ENCODE peak calls at places on chromosome 4, in four cellular contexts. H is AG10803, I is NB4, V is AG04450. N is an unnamed sample.

GRCh38 chr4:140286503-140286902 is 86.9 kb upstream of the SCOC start:
- DNase-seq in H (peak; percentile 69), I (no peak), V (no peak), N (no peak)

GRCh38 chr4:76981649-76982048 is 32.1 kb downstream of the SEPTIN11 start:
- DNase-seq in H (no peak), I (no peak), V (no peak), N (no peak)

GRCh38 chr4:177660223-177660622 is 218.0 kb upstream of the AGA start:
- DNase-seq in H (no peak), I (no peak), V (no peak), N (no peak)

GRCh38 chr4:138501614-138502013 is 259.5 kb upstream of the SLC7A11 start:
- DNase-seq in H (no peak), I (no peak), V (no peak), N (no peak)

GRCh38 chr4:51906167-51906647 is 63.3 kb downstream of the DCUN1D4 start:
- DNase-seq in H (no peak), I (peak; percentile 85), V (no peak), N (no peak)

GRCh38 chr4:100641326-100641725 is 123.5 kb upstream of the EMCN start:
- DNase-seq in H (no peak), I (no peak), V (no peak), N (no peak)

GRCh38 chr4:34279011-34279410 is 1965.3 kb downstream of the ARAP2 start:
- DNase-seq in H (no peak), I (no peak), V (no peak), N (no peak)

GRCh38 chr4:155241664-155242063 is 33.2 kb downstream of the NPY2R start:
- DNase-seq in H (no peak), I (no peak), V (no peak), N (no peak)

GRCh38 chr4:77433102-77433733 is 172.4 kb upstream of the CXCL13 start:
- DNase-seq in H (peak; percentile 12), I (peak; percentile 60), V (no peak), N (no peak)

GRCh38 chr4:164350086-164350485 is 403.8 kb upstream of the SMIM31 start:
- DNase-seq in H (no peak), I (no peak), V (no peak), N (no peak)

DNA sequence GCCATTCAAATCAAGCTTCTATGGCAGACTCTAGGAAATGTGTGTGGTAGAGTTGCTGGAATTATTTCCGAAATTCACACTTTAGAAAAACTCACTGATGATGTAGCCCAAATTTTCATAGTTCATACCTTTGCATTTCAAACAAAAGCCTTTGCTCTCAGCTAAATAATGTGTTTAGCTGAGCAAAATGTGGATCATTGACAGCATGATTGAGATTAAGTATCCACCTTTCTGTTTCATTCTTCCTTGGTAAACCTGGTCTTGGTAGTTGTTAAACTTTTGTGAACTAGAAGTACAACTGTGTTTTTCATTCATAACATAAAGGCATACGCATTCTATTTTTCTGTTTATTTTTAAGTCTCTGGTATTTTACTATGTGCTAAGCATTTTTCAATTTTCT is 7.2 kb downstream of the PCDH7 start:
- DNase-seq in H (no peak), I (no peak), V (no peak), N (no peak)
- H3K4me3 ChIP-seq in H (no peak overlapping the region), I (no peak overlapping the region), V (no peak overlapping the region), N (no peak overlapping the region)

GRCh38 chr4:185304944-185305690 is 90.6 kb downstream of the LRP2BP start:
- DNase-seq in H (no peak), I (peak; percentile 40), V (no peak), N (no peak)
- TF ChIP-seq CTCF in H (peak; percentile 42), I (peak; percentile 39), V (peak; percentile 48), N (peak; percentile 60)

GRCh38 chr4:48858130-48858529 is 27.2 kb downstream of the OCIAD1 start:
- DNase-seq in H (peak; percentile 2), I (peak; percentile 41), V (no peak), N (no peak)
- H3K4me3 ChIP-seq in H (no peak overlapping the region), I (no peak overlapping the region), V (no peak overlapping the region), N (no peak overlapping the region)

GRCh38 chr4:121693450-121693849 is 3.3 kb downstream of the ANXA5 start:
- DNase-seq in H (no peak), I (no peak), V (no peak), N (no peak)

GRCh38 chr4:121698119-121698732 is 1.4 kb upstream of the ANXA5 start:
- DNase-seq in H (peak; percentile 82), I (peak; percentile 28), V (no peak), N (no peak)

GRCh38 chr4:121697626-121698025 is 846 bp upstream of the ANXA5 start:
- DNase-seq in H (no peak), I (peak; percentile 9), V (no peak), N (no peak)

GRCh38 chr4:121696641-121697461 is at the start of gene ANXA5:
- DNase-seq in H (peak; percentile 92), I (peak; percentile 86), V (peak; percentile 72), N (peak; percentile 59)

GRCh38 chr4:121696140-121696640 is 590 bp downstream of the ANXA5 start:
- DNase-seq in H (peak; percentile 90), I (peak; percentile 50), V (peak; percentile 64), N (peak; percentile 71)
- TF ChIP-seq CTCF in H (peak; percentile 36), I (no peak), V (peak; percentile 27), N (peak; percentile 30)

DNA sequence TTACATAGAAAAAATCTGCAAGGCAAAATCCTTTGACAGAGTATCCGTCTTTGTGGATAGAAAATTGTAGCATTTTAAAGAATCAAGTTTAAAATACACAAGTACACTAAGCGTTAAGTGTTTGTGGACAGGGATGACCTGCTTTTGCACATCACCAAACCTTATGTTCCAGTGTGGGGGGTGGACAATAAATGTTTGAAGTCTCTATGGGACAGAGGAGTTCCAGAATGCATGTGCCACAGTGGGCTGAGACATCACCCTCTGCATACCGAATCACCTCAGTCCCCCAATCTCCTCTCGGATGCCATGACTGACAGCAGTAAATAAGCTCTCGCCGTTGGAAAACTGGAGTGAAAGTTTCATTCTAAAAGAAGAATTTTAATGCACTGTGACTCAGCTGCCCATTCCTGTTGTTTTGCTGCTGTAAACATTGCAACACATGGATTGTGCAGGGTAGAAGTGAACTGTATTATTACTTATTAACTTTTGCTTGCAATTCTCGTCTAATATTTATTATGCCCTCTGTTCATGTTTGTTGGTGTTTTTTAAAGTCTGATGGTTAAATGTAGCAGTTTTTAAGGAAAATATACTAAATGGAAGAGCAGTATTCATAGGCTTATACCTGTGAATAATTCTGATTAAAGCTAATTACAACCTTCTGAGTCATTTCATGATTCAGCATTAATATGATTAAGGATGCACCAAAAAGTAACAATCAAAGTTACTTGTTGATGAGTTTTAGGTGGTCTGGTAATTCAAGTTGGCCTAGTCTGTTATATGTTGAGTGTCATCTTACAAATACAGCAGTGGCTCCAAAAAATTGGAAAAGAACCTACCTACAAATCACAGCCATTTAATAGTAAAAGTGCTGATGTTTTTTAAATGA is 24.0 kb downstream of the CDKN2AIP start:
- DNase-seq in H (peak; percentile 36), I (no peak), V (no peak), N (no peak)
- H3K4me3 ChIP-seq in H (no peak overlapping the region), I (no peak overlapping the region), V (no peak overlapping the region), N (no peak overlapping the region)

DNA sequence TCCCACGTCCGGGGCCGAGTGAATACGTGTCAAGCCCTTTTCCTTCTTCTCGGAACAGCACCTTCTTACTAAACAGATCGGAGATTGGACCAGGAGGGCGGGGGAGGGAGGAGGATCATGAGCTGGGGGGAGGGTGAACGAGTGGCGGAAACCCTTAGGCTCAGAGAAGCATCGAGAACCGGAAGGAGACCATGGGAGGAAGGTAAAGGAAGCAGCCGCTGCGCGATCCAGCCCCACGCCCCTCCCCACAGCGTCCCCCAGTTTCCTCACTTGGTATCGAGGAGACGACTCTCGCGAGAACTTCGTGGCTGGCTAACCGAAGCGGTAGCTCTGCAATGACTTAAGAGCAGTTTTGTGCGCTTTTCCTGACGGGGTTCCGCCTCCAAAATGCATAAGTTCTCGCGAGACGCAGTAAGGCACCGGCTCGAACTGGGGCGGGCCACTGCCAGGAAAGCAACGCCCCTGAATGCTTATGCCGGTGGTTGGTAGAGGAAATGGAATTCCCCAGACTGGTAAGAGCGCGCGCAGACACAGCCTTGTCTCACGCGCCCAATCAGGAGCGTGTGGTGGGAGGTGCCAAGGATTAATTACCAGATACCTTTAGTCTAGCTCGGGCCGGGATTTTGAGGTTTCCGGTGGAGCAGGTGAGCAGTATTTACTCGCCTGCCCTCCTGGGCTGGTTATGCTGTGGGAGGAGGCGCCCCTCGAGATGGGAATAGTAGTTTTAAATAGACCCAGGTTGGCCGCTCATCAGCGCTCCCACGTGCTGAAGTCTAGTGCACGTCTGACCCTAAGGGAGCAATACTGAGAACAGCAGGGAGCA is 534 bp upstream of the UBE2D3 start:
- DNase-seq in H (peak; percentile 100), I (peak; percentile 100), V (peak; percentile 100), N (peak; percentile 100)
- TF ChIP-seq CTCF in H (peak; percentile 26), I (no peak), V (no peak), N (no peak)

DNA sequence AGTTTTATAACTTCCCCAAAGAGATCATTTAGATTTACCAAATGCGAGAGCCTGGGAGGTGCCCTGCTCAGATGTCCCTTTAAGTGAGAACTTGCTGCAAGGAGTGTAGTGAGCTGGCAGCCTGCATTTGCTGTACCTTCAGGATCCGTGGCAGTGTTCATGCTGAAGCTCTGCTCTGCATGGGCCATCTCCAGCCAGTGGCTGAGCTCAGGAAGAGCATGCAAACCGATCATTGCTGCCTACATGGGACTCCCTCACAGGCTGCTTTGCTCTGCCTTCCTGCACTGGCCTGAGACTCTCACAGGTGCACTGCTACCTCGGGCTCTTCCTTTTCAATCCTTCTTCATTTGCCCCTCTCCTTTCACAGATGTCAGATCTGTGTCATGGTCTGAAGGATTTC is 152.0 kb upstream of the SFRP2 start:
- DNase-seq in H (no peak), I (no peak), V (no peak), N (no peak)
- H3K4me3 ChIP-seq in H (no peak overlapping the region), I (no peak overlapping the region), V (no peak overlapping the region), N (no peak overlapping the region)

GRCh38 chr4:84583871-84584373 is 995 bp downstream of the CDS1 start:
- DNase-seq in H (no peak), I (peak; percentile 11), V (no peak), N (no peak)
- TF ChIP-seq CTCF in H (no peak), I (no peak), V (no peak), N (no peak)

DNA sequence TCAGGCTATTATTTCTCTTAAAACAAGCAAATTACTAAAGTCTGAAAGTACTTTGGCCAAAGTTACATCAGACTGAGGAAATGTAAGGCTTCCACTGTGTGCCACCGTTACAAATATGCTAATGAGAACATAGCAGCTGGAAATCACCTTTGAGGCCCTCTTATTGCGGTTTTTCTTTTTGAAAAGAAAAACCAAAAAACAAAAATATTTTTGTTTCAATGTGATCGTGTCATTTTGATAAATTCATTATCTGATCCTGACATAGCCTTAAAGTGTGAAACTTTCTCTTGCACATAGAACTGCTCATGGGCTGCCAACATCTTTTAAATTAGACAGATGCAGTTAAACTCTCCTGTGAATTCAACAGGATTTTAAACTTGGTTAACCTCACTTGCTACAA is 2.8 kb upstream of the TIFA start:
- DNase-seq in H (no peak), I (no peak), V (no peak), N (no peak)
- H3K4me3 ChIP-seq in H (no peak overlapping the region), I (no peak overlapping the region), V (no peak overlapping the region), N (no peak overlapping the region)

N was measured in AG09309.